ENCODE peak calls at places on chromosomes 4 and X, in seven cellular contexts. O is COR-L47, V is non-pigmented ciliary epithelial cell, U is myocyte, A is Calu3, P is cerebellar cortex, L is cardiac muscle cell. S is an unnamed sample.

GRCh38 chr4:184344899-184345572 is 127.4 kb upstream of the ENPP6 start:
- DNase-seq in A (no peak), V (no peak), U (no peak), L (no peak), O (no peak), P (no peak), S (no peak)

GRCh38 chr4:118849867-118850812 is 14.2 kb upstream of the SEC24D start:
- DNase-seq in U (no peak), L (no peak), O (peak; percentile 7), V (no peak), P (no peak), A (peak; percentile 6), S (no peak)

GRCh38 chr4:98572697-98573096 is 85.7 kb downstream of the TSPAN5 start:
- DNase-seq in V (no peak), A (no peak), O (peak; percentile 10), U (no peak), L (no peak), P (peak; percentile 93), S (no peak)

GRCh38 chr4:168739851-168740250 is 243.0 kb downstream of the PALLD start:
- DNase-seq in U (no peak), V (no peak), O (no peak), L (no peak), P (no peak), A (no peak), S (no peak)

GRCh38 chrX:150693782-150694574 is 782 bp downstream of the MTMR1 start:
- DNase-seq in U (peak; percentile 84), V (peak; percentile 28), A (peak; percentile 78), L (peak; percentile 59), O (peak; percentile 61), P (peak; percentile 29), S (peak; percentile 47)

GRCh38 chr4:153261431-153261830 is 57.2 kb downstream of the TRIM2 start:
- DNase-seq in A (no peak), V (no peak), P (no peak), L (no peak), O (no peak), U (no peak), S (no peak)

GRCh38 chr4:13182136-13182535 is 302.0 kb downstream of the RAB28 start:
- DNase-seq in P (no peak), U (no peak), O (no peak), L (no peak), V (no peak), A (no peak), S (no peak)

GRCh38 chr4:11367371-11367770 is 61.3 kb downstream of the HS3ST1 start:
- DNase-seq in V (peak; percentile 32), U (peak; percentile 7), P (peak; percentile 93), A (no peak), L (peak; percentile 27), O (peak; percentile 40), S (peak; percentile 20)

GRCh38 chrX:69616520-69617203 is 749 bp downstream of the EDA start:
- DNase-seq in L (peak; percentile 16), O (no peak), U (no peak), A (peak; percentile 30), P (no peak), V (no peak), S (peak; percentile 42)

GRCh38 chrX:45385767-45386166 is 185.1 kb upstream of the DIPK2B start:
- DNase-seq in P (no peak), U (no peak), L (no peak), A (no peak), O (no peak), V (no peak), S (no peak)

GRCh38 chrX:118553042-118553714 is 57.6 kb downstream of the DOCK11 start:
- DNase-seq in A (no peak), U (no peak), V (no peak), O (no peak), P (no peak), L (no peak), S (no peak)

GRCh38 chr4:173284463-173284862 is 49.7 kb downstream of the HMGB2 start:
- DNase-seq in A (no peak), V (no peak), L (no peak), O (no peak), P (no peak), U (no peak), S (no peak)

GRCh38 chrX:11791537-11791936 is 33.5 kb downstream of the MSL3 start:
- DNase-seq in L (no peak), O (no peak), A (no peak), V (no peak), U (no peak), P (no peak), S (no peak)

GRCh38 chrX:68929332-68930150 is 100.7 kb downstream of the EFNB1 start:
- DNase-seq in L (no peak), O (no peak), U (peak; percentile 61), A (peak; percentile 44), V (peak; percentile 43), P (no peak), S (no peak)

GRCh38 chrX:53249387-53250042 is 24.5 kb upstream of the KDM5C start:
- DNase-seq in A (no peak), U (no peak), V (no peak), P (no peak), L (no peak), O (no peak), S (no peak)

GRCh38 chr4:183438458-183439113 is 5.8 kb upstream of the CDKN2AIP start:
- DNase-seq in L (no peak), U (no peak), V (peak; percentile 79), P (no peak), A (peak; percentile 55), O (no peak), S (no peak)

GRCh38 chr4:15043922-15044321 is 41.6 kb downstream of the CPEB2 start:
- DNase-seq in V (no peak), U (no peak), O (no peak), L (no peak), P (no peak), A (no peak), S (no peak)

GRCh38 chr4:7361256-7361655 is 73.5 kb downstream of the PSAPL1 start:
- DNase-seq in A (no peak), V (no peak), O (peak; percentile 59), U (peak; percentile 88), P (no peak), L (peak; percentile 60), S (no peak)

GRCh38 chr4:5916229-5916628 is 23.3 kb upstream of the CRMP1 start:
- DNase-seq in L (no peak), P (no peak), O (no peak), V (no peak), A (no peak), U (no peak), S (no peak)

GRCh38 chr4:110510955-110511544 is 35.1 kb downstream of the ENPEP start:
- DNase-seq in U (peak; percentile 69), V (no peak), O (peak; percentile 53), A (no peak), P (peak; percentile 76), L (peak; percentile 74), S (peak; percentile 43)

GRCh38 chrX:109709129-109709631 is 23.9 kb downstream of the ACSL4 start:
- DNase-seq in A (no peak), V (no peak), O (no peak), P (no peak), U (peak; percentile 25), L (no peak), S (no peak)

GRCh38 chr4:102705391-102705935 is 55.3 kb downstream of the MANBA start:
- DNase-seq in A (no peak), U (no peak), O (no peak), V (no peak), L (no peak), P (no peak), S (no peak)

GRCh38 chr4:7512428-7512827 is 77.7 kb upstream of the PSAPL1 start:
- DNase-seq in L (no peak), P (no peak), V (no peak), O (no peak), A (no peak), U (no peak), S (no peak)

GRCh38 chrX:77347572-77347971 is 99.6 kb upstream of the FGF16 start:
- DNase-seq in A (no peak), U (no peak), L (no peak), P (no peak), V (no peak), O (no peak), S (no peak)

GRCh38 chr4:107853444-107854325 is 29.0 kb downstream of the SGMS2 start:
- DNase-seq in V (peak; percentile 65), P (no peak), U (peak; percentile 52), A (no peak), O (no peak), L (no peak), S (no peak)

GRCh38 chrX:8607326-8607725 is 124.6 kb downstream of the ANOS1 start:
- DNase-seq in O (no peak), L (no peak), V (peak; percentile 23), A (no peak), P (no peak), U (no peak), S (no peak)

GRCh38 chrX:73922856-73923429 is 359.9 kb downstream of the CHIC1 start:
- DNase-seq in P (no peak), U (no peak), V (no peak), A (no peak), O (no peak), L (no peak), S (no peak)

GRCh38 chr4:122914292-122914904 is 8.0 kb downstream of the NUDT6 start:
- DNase-seq in P (peak; percentile 29), A (no peak), V (no peak), L (no peak), U (peak; percentile 67), O (peak; percentile 14), S (peak; percentile 14)

GRCh38 chr4:128275351-128275750 is 12.3 kb downstream of the PGRMC2 start:
- DNase-seq in A (no peak), L (no peak), U (no peak), V (no peak), O (no peak), P (no peak), S (no peak)

GRCh38 chr4:93771640-93772411 is 56.7 kb upstream of the ATOH1 start:
- DNase-seq in V (no peak), L (no peak), A (peak; percentile 4), U (no peak), O (no peak), P (no peak), S (no peak)

GRCh38 chr4:39045791-39046221 is 13.6 kb upstream of the TMEM156 start:
- DNase-seq in O (no peak), L (no peak), V (no peak), U (no peak), P (no peak), A (no peak), S (no peak)

GRCh38 chr4:1058997-1059665 is 47.7 kb downstream of the FGFRL1 start:
- DNase-seq in V (no peak), A (no peak), L (no peak), O (no peak), P (no peak), U (no peak), S (no peak)

GRCh38 chr4:1249148-1249730 is 309 bp upstream of the CTBP1 start:
- DNase-seq in P (peak; percentile 79), U (peak; percentile 86), A (peak; percentile 81), O (peak; percentile 78), L (peak; percentile 96), V (peak; percentile 17), S (peak; percentile 80)

GRCh38 chr4:164935363-164935762 is 42.1 kb downstream of the TRIM61 start:
- DNase-seq in L (no peak), U (no peak), V (no peak), P (no peak), A (peak; percentile 4), O (peak; percentile 64), S (no peak)

GRCh38 chr4:174604198-174604597 is 81.9 kb upstream of the HPGD start:
- DNase-seq in O (no peak), U (no peak), P (no peak), V (peak; percentile 26), A (no peak), L (no peak), S (no peak)

GRCh38 chr4:73870778-73871177 is 1.6 kb downstream of the CXCL1 start:
- DNase-seq in L (no peak), O (no peak), U (no peak), P (no peak), V (no peak), A (no peak), S (no peak)

GRCh38 chrX:138128025-138128671 is 562.2 kb downstream of the ZIC3 start:
- DNase-seq in P (peak; percentile 5), U (peak; percentile 49), V (no peak), O (peak; percentile 3), A (peak; percentile 7), L (peak; percentile 47), S (peak; percentile 61)

GRCh38 chr4:14241574-14241973 is 614.0 kb upstream of the BOD1L1 start:
- DNase-seq in L (no peak), P (no peak), V (no peak), U (no peak), A (no peak), O (no peak), S (no peak)

S was measured in retina.